ENCODE peak calls at places on chromosome 16, in ten cellular contexts. One of them, this sample, is unnamed.

GRCh38 chr16:58041628-58041955 is 16.0 kb downstream of the MMP15 start:
- DNase-seq in transverse colon: no peak
- DNase-seq in Calu3: no peak
- DNase-seq in bronchial epithelial cell: no peak
- DNase-seq in SW480: no peak
- DNase-seq in foreskin fibroblast: no peak
- DNase-seq in naive B cell: no peak
- DNase-seq in CD4-positive, alpha-beta T cell: no peak
- DNase-seq in NCI-H1930: no peak
- DNase-seq in HT-29: no peak
- DNase-seq in this sample: no peak

GRCh38 chr16:67529639-67530012 is 997 bp downstream of the RIPOR1 start:
- DNase-seq in transverse colon: no peak
- DNase-seq in Calu3: no peak
- DNase-seq in bronchial epithelial cell: no peak
- DNase-seq in SW480: no peak
- DNase-seq in foreskin fibroblast: peak
- DNase-seq in naive B cell: no peak
- DNase-seq in CD4-positive, alpha-beta T cell: no peak
- DNase-seq in NCI-H1930: no peak
- DNase-seq in HT-29: no peak
- DNase-seq in this sample: peak

GRCh38 chr16:67780847-67781547 is 25.4 kb downstream of the RANBP10 start:
- DNase-seq in transverse colon: no peak
- DNase-seq in Calu3: no peak
- DNase-seq in bronchial epithelial cell: no peak
- DNase-seq in SW480: no peak
- DNase-seq in foreskin fibroblast: no peak
- DNase-seq in naive B cell: no peak
- DNase-seq in CD4-positive, alpha-beta T cell: no peak
- DNase-seq in NCI-H1930: no peak
- DNase-seq in HT-29: no peak
- DNase-seq in this sample: no peak

GRCh38 chr16:72464597-72465368 is 292.8 kb upstream of the PMFBP1 start:
- DNase-seq in transverse colon: no peak
- DNase-seq in Calu3: no peak
- DNase-seq in bronchial epithelial cell: no peak
- DNase-seq in SW480: no peak
- DNase-seq in foreskin fibroblast: no peak
- DNase-seq in naive B cell: no peak
- DNase-seq in CD4-positive, alpha-beta T cell: no peak
- DNase-seq in NCI-H1930: no peak
- DNase-seq in HT-29: no peak
- DNase-seq in this sample: no peak

GRCh38 chr16:29779474-29779873 is 1.4 kb downstream of the ZG16 start:
- DNase-seq in transverse colon: no peak
- DNase-seq in Calu3: peak
- DNase-seq in bronchial epithelial cell: peak
- DNase-seq in SW480: no peak
- DNase-seq in foreskin fibroblast: no peak
- DNase-seq in naive B cell: no peak
- DNase-seq in CD4-positive, alpha-beta T cell: no peak
- DNase-seq in NCI-H1930: no peak
- DNase-seq in HT-29: no peak
- DNase-seq in this sample: no peak

GRCh38 chr16:67655363-67655762 is 4.7 kb downstream of the ACD start:
- DNase-seq in transverse colon: no peak
- DNase-seq in Calu3: no peak
- DNase-seq in bronchial epithelial cell: no peak
- DNase-seq in SW480: no peak
- DNase-seq in foreskin fibroblast: no peak
- DNase-seq in naive B cell: no peak
- DNase-seq in CD4-positive, alpha-beta T cell: no peak
- DNase-seq in NCI-H1930: no peak
- DNase-seq in HT-29: no peak
- DNase-seq in this sample: no peak

GRCh38 chr16:48507346-48507745 is 102.6 kb downstream of the N4BP1 start:
- DNase-seq in transverse colon: no peak
- DNase-seq in Calu3: no peak
- DNase-seq in bronchial epithelial cell: no peak
- DNase-seq in SW480: no peak
- DNase-seq in foreskin fibroblast: peak
- DNase-seq in naive B cell: no peak
- DNase-seq in CD4-positive, alpha-beta T cell: no peak
- DNase-seq in NCI-H1930: no peak
- DNase-seq in HT-29: no peak
- DNase-seq in this sample: no peak

GRCh38 chr16:89103781-89104180 is 10.1 kb downstream of the ACSF3 start:
- DNase-seq in transverse colon: no peak
- DNase-seq in Calu3: no peak
- DNase-seq in bronchial epithelial cell: no peak
- DNase-seq in SW480: no peak
- DNase-seq in foreskin fibroblast: no peak
- DNase-seq in naive B cell: no peak
- DNase-seq in CD4-positive, alpha-beta T cell: no peak
- DNase-seq in NCI-H1930: no peak
- DNase-seq in HT-29: no peak
- DNase-seq in this sample: no peak

GRCh38 chr16:89357460-89357859 is 132.9 kb downstream of the ANKRD11 start:
- DNase-seq in transverse colon: no peak
- DNase-seq in Calu3: no peak
- DNase-seq in bronchial epithelial cell: no peak
- DNase-seq in SW480: no peak
- DNase-seq in foreskin fibroblast: no peak
- DNase-seq in naive B cell: peak
- DNase-seq in CD4-positive, alpha-beta T cell: no peak
- DNase-seq in NCI-H1930: no peak
- DNase-seq in HT-29: no peak
- DNase-seq in this sample: no peak

GRCh38 chr16:70685061-70685937 is 554 bp downstream of the MTSS2 start:
- DNase-seq in transverse colon: no peak
- DNase-seq in Calu3: peak
- DNase-seq in bronchial epithelial cell: no peak
- DNase-seq in SW480: peak
- DNase-seq in foreskin fibroblast: no peak
- DNase-seq in naive B cell: no peak
- DNase-seq in CD4-positive, alpha-beta T cell: no peak
- DNase-seq in NCI-H1930: no peak
- DNase-seq in HT-29: peak
- DNase-seq in this sample: no peak

GRCh38 chr16:85061566-85061965 is 34.0 kb downstream of the KIAA0513 start:
- DNase-seq in transverse colon: peak
- DNase-seq in Calu3: no peak
- DNase-seq in bronchial epithelial cell: no peak
- DNase-seq in SW480: no peak
- DNase-seq in foreskin fibroblast: no peak
- DNase-seq in naive B cell: no peak
- DNase-seq in CD4-positive, alpha-beta T cell: no peak
- DNase-seq in NCI-H1930: no peak
- DNase-seq in HT-29: no peak
- DNase-seq in this sample: no peak

GRCh38 chr16:12903325-12904040 is 2.1 kb downstream of the SHISA9 start:
- DNase-seq in transverse colon: no peak
- DNase-seq in Calu3: no peak
- DNase-seq in bronchial epithelial cell: no peak
- DNase-seq in SW480: no peak
- DNase-seq in foreskin fibroblast: peak
- DNase-seq in naive B cell: no peak
- DNase-seq in CD4-positive, alpha-beta T cell: no peak
- DNase-seq in NCI-H1930: no peak
- DNase-seq in HT-29: no peak
- DNase-seq in this sample: no peak

GRCh38 chr16:50478021-50478772 is 70.0 kb upstream of the NKD1 start:
- DNase-seq in transverse colon: no peak
- DNase-seq in Calu3: no peak
- DNase-seq in bronchial epithelial cell: no peak
- DNase-seq in SW480: peak
- DNase-seq in foreskin fibroblast: no peak
- DNase-seq in naive B cell: no peak
- DNase-seq in CD4-positive, alpha-beta T cell: no peak
- DNase-seq in NCI-H1930: no peak
- DNase-seq in HT-29: no peak
- DNase-seq in this sample: no peak

GRCh38 chr16:54277845-54278703 is 8.5 kb downstream of the IRX3 start:
- DNase-seq in transverse colon: no peak
- DNase-seq in Calu3: no peak
- DNase-seq in bronchial epithelial cell: no peak
- DNase-seq in SW480: no peak
- DNase-seq in foreskin fibroblast: no peak
- DNase-seq in naive B cell: no peak
- DNase-seq in CD4-positive, alpha-beta T cell: no peak
- DNase-seq in NCI-H1930: no peak
- DNase-seq in HT-29: no peak
- DNase-seq in this sample: no peak

GRCh38 chr16:590165-590874 is 454 bp downstream of the RAB40C start:
- DNase-seq in transverse colon: no peak
- DNase-seq in Calu3: no peak
- DNase-seq in bronchial epithelial cell: no peak
- DNase-seq in SW480: no peak
- DNase-seq in foreskin fibroblast: peak
- DNase-seq in naive B cell: no peak
- DNase-seq in CD4-positive, alpha-beta T cell: no peak
- DNase-seq in NCI-H1930: no peak
- DNase-seq in HT-29: peak
- DNase-seq in this sample: peak

GRCh38 chr16:84434800-84435199 is 66.5 kb downstream of the ATP2C2 start:
- DNase-seq in transverse colon: peak
- DNase-seq in Calu3: no peak
- DNase-seq in bronchial epithelial cell: no peak
- DNase-seq in SW480: no peak
- DNase-seq in foreskin fibroblast: no peak
- DNase-seq in naive B cell: no peak
- DNase-seq in CD4-positive, alpha-beta T cell: no peak
- DNase-seq in NCI-H1930: no peak
- DNase-seq in HT-29: peak
- DNase-seq in this sample: no peak

GRCh38 chr16:86498661-86499493 is 11.4 kb upstream of the FOXF1 start:
- DNase-seq in transverse colon: no peak
- DNase-seq in Calu3: no peak
- DNase-seq in bronchial epithelial cell: no peak
- DNase-seq in SW480: no peak
- DNase-seq in foreskin fibroblast: no peak
- DNase-seq in naive B cell: no peak
- DNase-seq in CD4-positive, alpha-beta T cell: no peak
- DNase-seq in NCI-H1930: no peak
- DNase-seq in HT-29: no peak
- DNase-seq in this sample: no peak

GRCh38 chr16:24482681-24483202 is 56.6 kb upstream of the RBBP6 start:
- DNase-seq in transverse colon: no peak
- DNase-seq in Calu3: no peak
- DNase-seq in bronchial epithelial cell: no peak
- DNase-seq in SW480: no peak
- DNase-seq in foreskin fibroblast: no peak
- DNase-seq in naive B cell: no peak
- DNase-seq in CD4-positive, alpha-beta T cell: no peak
- DNase-seq in NCI-H1930: no peak
- DNase-seq in HT-29: no peak
- DNase-seq in this sample: no peak

GRCh38 chr16:10172848-10173655 is 9.2 kb downstream of the GRIN2A start:
- DNase-seq in transverse colon: no peak
- DNase-seq in Calu3: no peak
- DNase-seq in bronchial epithelial cell: no peak
- DNase-seq in SW480: no peak
- DNase-seq in foreskin fibroblast: no peak
- DNase-seq in naive B cell: no peak
- DNase-seq in CD4-positive, alpha-beta T cell: no peak
- DNase-seq in NCI-H1930: no peak
- DNase-seq in HT-29: no peak
- DNase-seq in this sample: no peak

GRCh38 chr16:50708373-50709060 is 15.1 kb downstream of the NOD2 start:
- DNase-seq in transverse colon: no peak
- DNase-seq in Calu3: no peak
- DNase-seq in bronchial epithelial cell: no peak
- DNase-seq in SW480: no peak
- DNase-seq in foreskin fibroblast: no peak
- DNase-seq in naive B cell: no peak
- DNase-seq in CD4-positive, alpha-beta T cell: no peak
- DNase-seq in NCI-H1930: no peak
- DNase-seq in HT-29: no peak
- DNase-seq in this sample: no peak

GRCh38 chr16:80665356-80665755 is 124.6 kb downstream of the DYNLRB2 start:
- DNase-seq in transverse colon: no peak
- DNase-seq in Calu3: no peak
- DNase-seq in bronchial epithelial cell: no peak
- DNase-seq in SW480: no peak
- DNase-seq in foreskin fibroblast: no peak
- DNase-seq in naive B cell: no peak
- DNase-seq in CD4-positive, alpha-beta T cell: no peak
- DNase-seq in NCI-H1930: no peak
- DNase-seq in HT-29: no peak
- DNase-seq in this sample: no peak

GRCh38 chr16:1057252-1057932 is 15.2 kb upstream of the SSTR5 start:
- DNase-seq in transverse colon: peak
- DNase-seq in Calu3: peak
- DNase-seq in bronchial epithelial cell: no peak
- DNase-seq in SW480: no peak
- DNase-seq in foreskin fibroblast: peak
- DNase-seq in naive B cell: no peak
- DNase-seq in CD4-positive, alpha-beta T cell: peak
- DNase-seq in NCI-H1930: no peak
- DNase-seq in HT-29: peak
- DNase-seq in this sample: peak

GRCh38 chr16:3171855-3172593 is 16.0 kb upstream of the OR1F1 start:
- DNase-seq in transverse colon: no peak
- DNase-seq in Calu3: peak
- DNase-seq in bronchial epithelial cell: peak
- DNase-seq in SW480: no peak
- DNase-seq in foreskin fibroblast: peak
- DNase-seq in naive B cell: no peak
- DNase-seq in CD4-positive, alpha-beta T cell: no peak
- DNase-seq in NCI-H1930: no peak
- DNase-seq in HT-29: no peak
- DNase-seq in this sample: peak

GRCh38 chr16:8878523-8878911 is 3.6 kb upstream of the LITAFD start:
- DNase-seq in transverse colon: no peak
- DNase-seq in Calu3: peak
- DNase-seq in bronchial epithelial cell: peak
- DNase-seq in SW480: peak
- DNase-seq in foreskin fibroblast: peak
- DNase-seq in naive B cell: no peak
- DNase-seq in CD4-positive, alpha-beta T cell: no peak
- DNase-seq in NCI-H1930: no peak
- DNase-seq in HT-29: peak
- DNase-seq in this sample: no peak

GRCh38 chr16:10878644-10879498 is 1.9 kb downstream of the CIITA start:
- DNase-seq in transverse colon: peak
- DNase-seq in Calu3: peak
- DNase-seq in bronchial epithelial cell: peak
- DNase-seq in SW480: peak
- DNase-seq in foreskin fibroblast: peak
- DNase-seq in naive B cell: peak
- DNase-seq in CD4-positive, alpha-beta T cell: no peak
- DNase-seq in NCI-H1930: no peak
- DNase-seq in HT-29: no peak
- DNase-seq in this sample: peak

GRCh38 chr16:8859913-8860881 is 8.6 kb downstream of the CARHSP1 start:
- DNase-seq in transverse colon: peak
- DNase-seq in Calu3: peak
- DNase-seq in bronchial epithelial cell: no peak
- DNase-seq in SW480: no peak
- DNase-seq in foreskin fibroblast: peak
- DNase-seq in naive B cell: no peak
- DNase-seq in CD4-positive, alpha-beta T cell: no peak
- DNase-seq in NCI-H1930: no peak
- DNase-seq in HT-29: no peak
- DNase-seq in this sample: no peak

GRCh38 chr16:24853830-24854229 is 8.1 kb downstream of the SLC5A11 start:
- DNase-seq in transverse colon: no peak
- DNase-seq in Calu3: peak
- DNase-seq in bronchial epithelial cell: peak
- DNase-seq in SW480: no peak
- DNase-seq in foreskin fibroblast: peak
- DNase-seq in naive B cell: no peak
- DNase-seq in CD4-positive, alpha-beta T cell: no peak
- DNase-seq in NCI-H1930: no peak
- DNase-seq in HT-29: peak
- DNase-seq in this sample: peak

GRCh38 chr16:86455116-86455515 is 55.2 kb upstream of the FOXF1 start:
- DNase-seq in transverse colon: no peak
- DNase-seq in Calu3: no peak
- DNase-seq in bronchial epithelial cell: no peak
- DNase-seq in SW480: no peak
- DNase-seq in foreskin fibroblast: peak
- DNase-seq in naive B cell: no peak
- DNase-seq in CD4-positive, alpha-beta T cell: no peak
- DNase-seq in NCI-H1930: no peak
- DNase-seq in HT-29: no peak
- DNase-seq in this sample: no peak